ENCODE peak calls at places on chromosome 21, in five cellular contexts. W is astrocyte, Y is colonic mucosa, F is body of pancreas, H is tibial nerve. D is an unnamed sample.

GRCh38 chr21:22806278-22806677 is 1808.1 kb downstream of the NCAM2 start:
- DNase-seq in W (no peak), Y (no peak), F (no peak), H (no peak), D (no peak)

GRCh38 chr21:21806711-21807597 is 808.7 kb downstream of the NCAM2 start:
- DNase-seq in W (no peak), Y (no peak), F (no peak), H (no peak), D (no peak)

GRCh38 chr21:37063433-37063832 is 9.4 kb downstream of the PIGP start:
- DNase-seq in W (no peak), Y (no peak), F (no peak), H (no peak), D (no peak)

GRCh38 chr21:36162631-36163030 is 6.0 kb downstream of the DOP1B start:
- DNase-seq in W (no peak), Y (no peak), F (no peak), H (no peak), D (no peak)

GRCh38 chr21:36125513-36126121 is 9.3 kb upstream of the CBR3 start:
- DNase-seq in W (peak), Y (peak), F (peak), H (peak), D (peak)

GRCh38 chr21:20997633-20998455 is at the start of gene NCAM2:
- DNase-seq in W (peak), Y (peak), F (peak), H (peak), D (peak)

GRCh38 chr21:35414511-35415139 is 365.5 kb upstream of the RUNX1 start:
- DNase-seq in W (no peak), Y (no peak), F (no peak), H (no peak), D (no peak)

GRCh38 chr21:27812279-27812678 is 845.4 kb upstream of the ADAMTS5 start:
- DNase-seq in W (no peak), Y (no peak), F (no peak), H (no peak), D (peak)

GRCh38 chr21:36589352-36589971 is 109.5 kb upstream of the SIM2 start:
- DNase-seq in W (no peak), Y (peak), F (peak), H (no peak), D (peak)

GRCh38 chr21:39673736-39674135 is 61.0 kb downstream of the B3GALT5 start:
- DNase-seq in W (no peak), Y (no peak), F (peak), H (no peak), D (no peak)

GRCh38 chr21:33023574-33024277 is 2.0 kb upstream of the OLIG2 start:
- DNase-seq in W (no peak), Y (no peak), F (no peak), H (no peak), D (no peak)

GRCh38 chr21:27425172-27425571 is 458.3 kb upstream of the ADAMTS5 start:
- DNase-seq in W (no peak), Y (no peak), F (no peak), H (no peak), D (peak)

GRCh38 chr21:32392880-32393676 is at the start of gene URB1:
- DNase-seq in W (peak), Y (peak), F (peak), H (peak), D (peak)

GRCh38 chr21:31186916-31187315 is 148.6 kb upstream of the KRTAP19-8 start:
- DNase-seq in W (no peak), Y (no peak), F (no peak), H (no peak), D (no peak)

GRCh38 chr21:20639026-20639425 is 359.2 kb upstream of the NCAM2 start:
- DNase-seq in W (no peak), Y (no peak), F (no peak), H (no peak), D (peak)

GRCh38 chr21:36792505-36792967 is 93.6 kb downstream of the SIM2 start:
- DNase-seq in W (peak), Y (no peak), F (no peak), H (no peak), D (no peak)

GRCh38 chr21:32412162-32412997 is at the start of gene EVA1C:
- DNase-seq in W (no peak), Y (peak), F (peak), H (peak), D (peak)

GRCh38 chr21:36964832-36965719 is 1.4 kb downstream of the HLCS start:
- DNase-seq in W (no peak), Y (no peak), F (no peak), H (no peak), D (no peak)

GRCh38 chr21:27261676-27262075 is 294.8 kb upstream of the ADAMTS5 start:
- DNase-seq in W (no peak), Y (no peak), F (no peak), H (no peak), D (peak)

GRCh38 chr21:14889080-14889805 is 175.6 kb downstream of the NRIP1 start:
- DNase-seq in W (peak), Y (peak), F (peak), H (no peak), D (peak)

GRCh38 chr21:32641715-32642698 is 29.8 kb upstream of the CFAP298 start:
- DNase-seq in W (no peak), Y (no peak), F (no peak), H (no peak), D (no peak)

GRCh38 chr21:19461481-19462205 is 1058.1 kb upstream of the TMPRSS15 start:
- DNase-seq in W (no peak), Y (no peak), F (no peak), H (no peak), D (peak)

GRCh38 chr21:22575165-22575584 is 1577.0 kb downstream of the NCAM2 start:
- DNase-seq in W (no peak), Y (no peak), F (no peak), H (no peak), D (peak)

GRCh38 chr21:15060776-15061175 is 4.0 kb downstream of the NRIP1 start:
- DNase-seq in W (peak), Y (no peak), F (no peak), H (no peak), D (peak)

GRCh38 chr21:39860600-39860999 is 6.6 kb upstream of the PCP4 start:
- DNase-seq in W (no peak), Y (no peak), F (no peak), H (no peak), D (no peak)

GRCh38 chr21:24224411-24224810 is 1382.9 kb downstream of the MRPL39 start:
- DNase-seq in W (no peak), Y (no peak), F (no peak), H (no peak), D (no peak)

GRCh38 chr21:18522181-18522771 is 118.7 kb upstream of the TMPRSS15 start:
- DNase-seq in W (peak), Y (no peak), F (no peak), H (no peak), D (peak)

GRCh38 chr21:27694667-27695066 is 727.8 kb upstream of the ADAMTS5 start:
- DNase-seq in W (no peak), Y (no peak), F (no peak), H (no peak), D (no peak)

GRCh38 chr21:15772654-15773053 is 42.9 kb downstream of the USP25 start:
- DNase-seq in W (no peak), Y (no peak), F (no peak), H (no peak), D (peak)

GRCh38 chr21:31566061-31566460 is 93.4 kb upstream of the SOD1 start:
- DNase-seq in W (no peak), Y (no peak), F (no peak), H (no peak), D (peak)

GRCh38 chr21:15943009-15943666 is 213.4 kb downstream of the USP25 start:
- DNase-seq in W (peak), Y (no peak), F (no peak), H (no peak), D (peak)

GRCh38 chr21:35924714-35925301 is 135.5 kb downstream of the SETD4 start:
- DNase-seq in W (peak), Y (no peak), F (peak), H (no peak), D (peak)

GRCh38 chr21:39881661-39882060 is 14.4 kb downstream of the PCP4 start:
- DNase-seq in W (no peak), Y (no peak), F (no peak), H (no peak), D (no peak)

GRCh38 chr21:35298757-35299156 is 249.7 kb upstream of the RUNX1 start:
- DNase-seq in W (no peak), Y (no peak), F (peak), H (no peak), D (no peak)

GRCh38 chr21:36700295-36700960 is 1.5 kb downstream of the SIM2 start:
- DNase-seq in W (no peak), Y (no peak), F (no peak), H (no peak), D (no peak)

GRCh38 chr21:41579692-41580091 is 71.7 kb upstream of the TMPRSS2 start:
- DNase-seq in W (no peak), Y (peak), F (no peak), H (no peak), D (no peak)

GRCh38 chr21:27429612-27430361 is 462.9 kb upstream of the ADAMTS5 start:
- DNase-seq in W (peak), Y (no peak), F (no peak), H (no peak), D (peak)

GRCh38 chr21:20729376-20729775 is 268.8 kb upstream of the NCAM2 start:
- DNase-seq in W (peak), Y (no peak), F (no peak), H (no peak), D (peak)

GRCh38 chr21:23217597-23217996 is 2219.4 kb downstream of the NCAM2 start:
- DNase-seq in W (no peak), Y (no peak), F (no peak), H (no peak), D (no peak)

GRCh38 chr21:31781737-31782136 is 49.8 kb upstream of the SCAF4 start:
- DNase-seq in W (peak), Y (peak), F (peak), H (no peak), D (peak)

DNA sequence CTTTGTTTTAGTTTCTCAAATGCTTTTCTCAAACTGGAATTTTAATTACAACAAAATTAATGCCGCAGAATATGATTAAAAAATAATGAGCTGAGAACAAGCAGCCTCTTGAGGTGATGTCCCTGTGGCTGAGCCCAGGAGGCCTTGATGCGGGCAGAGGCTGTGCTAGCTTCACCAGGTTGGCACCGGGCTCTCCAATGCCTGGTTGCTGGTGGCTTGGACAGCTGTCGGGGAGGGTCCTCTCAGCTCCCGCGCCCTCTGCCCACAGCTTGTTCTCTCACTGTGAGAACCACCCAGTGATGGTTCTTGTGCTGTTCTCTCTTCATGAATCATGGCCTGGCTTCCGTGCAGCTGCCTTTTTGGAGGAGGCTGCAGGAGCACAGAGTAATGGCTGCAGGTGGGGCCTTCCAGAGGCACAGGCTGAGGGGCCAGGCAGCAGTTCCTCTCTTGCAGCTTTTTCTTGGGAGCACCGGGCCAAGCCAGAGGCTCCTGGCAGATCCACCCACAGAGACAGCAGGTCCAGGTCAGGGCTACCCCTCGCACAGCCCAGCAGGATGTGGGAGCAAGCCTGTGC is 156.3 kb downstream of the PCBP3 start:
- DNase-seq in W (no peak), Y (no peak), F (no peak), H (no peak), D (no peak)
- H3K4me3 ChIP-seq in W (no peak), Y (no peak), F (no peak), H (no peak), D (no peak)

GRCh38 chr21:42612390-42612789 is 41.0 kb upstream of the PDE9A start:
- DNase-seq in W (no peak), Y (no peak), F (no peak), H (no peak), D (no peak)

GRCh38 chr21:42615924-42616323 is 37.5 kb upstream of the PDE9A start:
- DNase-seq in W (no peak), Y (no peak), F (no peak), H (no peak), D (no peak)

GRCh38 chr21:42613756-42614155 is 39.7 kb upstream of the PDE9A start:
- DNase-seq in W (no peak), Y (no peak), F (no peak), H (no peak), D (no peak)

GRCh38 chr21:42614811-42615342 is 38.5 kb upstream of the PDE9A start:
- DNase-seq in W (no peak), Y (peak), F (peak), H (no peak), D (no peak)

DNA sequence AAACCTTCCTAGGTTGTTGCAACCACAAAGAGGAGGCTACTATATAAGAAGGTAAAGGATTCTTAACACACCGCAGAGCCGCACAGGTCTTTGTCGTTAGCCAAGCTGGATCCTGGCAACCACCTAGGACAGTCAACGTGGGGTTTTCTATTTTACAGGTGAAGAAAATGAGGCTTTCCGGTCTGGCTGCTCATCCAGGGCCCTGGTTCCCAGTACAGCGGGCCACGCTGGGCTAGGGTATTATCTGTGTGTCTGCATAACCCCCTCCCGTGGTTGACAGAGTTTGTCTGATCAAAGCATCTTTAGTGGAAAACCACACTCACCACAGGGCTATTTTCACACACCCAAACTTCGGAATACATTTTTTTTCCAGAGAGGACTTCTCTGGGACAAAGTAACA is 39.0 kb upstream of the PDE9A start:
- DNase-seq in W (no peak), Y (no peak), F (no peak), H (no peak), D (no peak)
- H3K4me3 ChIP-seq in W (no peak), Y (no peak), F (no peak), H (no peak), D (no peak)

GRCh38 chr21:34128124-34128523 is 54.7 kb downstream of the MRPS6 start:
- DNase-seq in W (no peak), Y (no peak), F (no peak), H (no peak), D (peak)
- H3K4me3 ChIP-seq in W (no peak), Y (no peak), F (no peak), H (no peak), D (no peak)

DNA sequence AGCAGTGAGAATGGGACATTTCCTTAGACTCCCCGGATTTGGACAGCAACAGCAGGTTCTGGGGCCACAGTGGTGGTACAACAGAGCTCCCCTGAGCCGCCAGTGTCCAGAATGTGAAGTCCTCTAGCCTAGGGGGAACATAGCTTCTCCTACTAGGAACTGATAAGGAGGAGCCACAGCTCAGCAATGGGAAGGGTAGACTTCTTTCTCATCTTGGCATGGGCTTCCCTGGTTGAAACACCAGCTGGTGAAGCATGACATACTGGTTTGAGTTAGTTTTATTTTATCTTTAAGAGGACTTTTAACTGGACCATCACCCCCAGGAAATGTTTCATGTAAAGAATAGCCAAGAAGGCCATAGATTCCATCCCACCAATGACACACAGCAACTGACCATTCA is 68.4 kb downstream of the KCNJ15 start:
- DNase-seq in W (no peak), Y (no peak), F (no peak), H (no peak), D (no peak)
- H3K4me3 ChIP-seq in W (no peak), Y (no peak), F (no peak), H (no peak), D (no peak)

GRCh38 chr21:44301093-44301492 is 1.2 kb downstream of the PFKL start:
- DNase-seq in W (no peak), Y (peak), F (no peak), H (no peak), D (no peak)
- H3K4me3 ChIP-seq in W (peak), Y (peak), F (no peak), H (peak), D (peak)

DNA sequence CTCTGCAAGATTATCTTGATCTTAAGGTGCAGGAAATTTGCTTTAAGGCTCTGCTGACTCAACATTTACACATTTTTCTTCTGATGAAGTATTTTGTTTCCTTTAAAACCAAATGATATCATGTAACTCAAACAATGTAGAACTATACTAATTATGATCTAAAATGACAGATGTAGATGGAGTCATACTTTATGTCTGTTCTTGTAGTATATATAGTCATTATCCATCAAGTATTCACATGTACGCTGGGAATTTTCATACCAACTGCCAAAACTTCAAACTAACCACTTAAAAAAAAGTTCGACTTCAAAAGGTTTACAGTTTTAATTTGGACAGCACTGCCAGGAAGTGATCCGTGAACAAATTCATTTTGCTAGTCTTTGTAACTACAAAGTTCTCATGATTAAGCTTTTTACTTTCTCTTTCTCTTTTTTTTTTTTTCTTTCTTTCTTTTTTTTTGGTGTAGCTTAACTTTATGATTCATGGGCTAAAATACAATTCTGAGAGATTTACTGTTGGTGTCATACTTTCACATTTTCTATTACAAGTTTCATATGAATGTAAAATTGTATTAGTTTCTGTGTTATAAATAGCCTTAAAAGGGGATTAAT is 509.0 kb upstream of the CXADR start:
- DNase-seq in W (peak), Y (no peak), F (no peak), H (no peak), D (peak)
- H3K4me3 ChIP-seq in W (peak), Y (no peak), F (no peak), H (no peak), D (peak)

GRCh38 chr21:26170471-26171309 is at the start of gene APP:
- DNase-seq in W (peak), Y (peak), F (peak), H (peak), D (peak)
- H3K4me3 ChIP-seq in W (peak), Y (peak), F (peak), H (peak), D (peak)

GRCh38 chr21:29144736-29145353 is 14.4 kb downstream of the MAP3K7CL start:
- DNase-seq in W (no peak), Y (no peak), F (no peak), H (no peak), D (peak)
- H3K4me3 ChIP-seq in W (no peak), Y (no peak), F (no peak), H (no peak), D (no peak)

GRCh38 chr21:25573409-25574206 is 33.7 kb downstream of the MRPL39 start:
- DNase-seq in W (peak), Y (no peak), F (no peak), H (no peak), D (peak)
- H3K4me3 ChIP-seq in W (peak), Y (no peak), F (no peak), H (no peak), D (no peak)

D was measured in choroid plexus epithelial cell.